ENCODE peak calls at places on chromosome 14, in five cellular contexts. L is AG08396, S is HS-27A, O is globus pallidus, C is NCI-H1436 treated with DMSO at 0.1 percent for 48 hours. X is an unnamed sample.

GRCh38 chr14:92540472-92541048 is 27.0 kb downstream of the RIN3 start:
- DNase-seq in L (peak; percentile 92), S (peak; percentile 90), O (peak; percentile 54), C (no peak), X (peak; percentile 90)

GRCh38 chr14:65838565-65838964 is 426.0 kb downstream of the FUT8 start:
- DNase-seq in L (no peak), S (no peak), O (no peak), C (no peak), X (no peak)

GRCh38 chr14:101499513-101499912 is 61.8 kb upstream of the DIO3 start:
- DNase-seq in L (no peak), S (no peak), O (no peak), C (no peak), X (no peak)

GRCh38 chr14:28744126-28744525 is 22.5 kb upstream of the FOXG1 start:
- DNase-seq in L (no peak), S (no peak), O (no peak), C (no peak), X (no peak)

GRCh38 chr14:68655021-68655811 is 137.7 kb downstream of the ZFP36L1 start:
- DNase-seq in L (no peak), S (no peak), O (peak; percentile 61), C (no peak), X (no peak)

GRCh38 chr14:80781968-80782367 is 159.6 kb downstream of the CEP128 start:
- DNase-seq in L (no peak), S (no peak), O (no peak), C (no peak), X (no peak)

GRCh38 chr14:93075891-93076290 is 39.8 kb downstream of the ITPK1 start:
- DNase-seq in L (no peak), S (no peak), O (no peak), C (no peak), X (no peak)

GRCh38 chr14:83849999-83850611 is 1679.8 kb upstream of the FLRT2 start:
- DNase-seq in L (no peak), S (no peak), O (no peak), C (no peak), X (no peak)

GRCh38 chr14:105495101-105495989 is 4.3 kb downstream of the TEDC1 start:
- DNase-seq in L (no peak), S (no peak), O (no peak), C (no peak), X (no peak)

GRCh38 chr14:101062065-101062450 is 158.5 kb upstream of the RTL1 start:
- DNase-seq in L (no peak), S (no peak), O (no peak), C (no peak), X (no peak)

GRCh38 chr14:65263161-65263788 is 149.3 kb upstream of the FUT8 start:
- DNase-seq in L (no peak), S (no peak), O (no peak), C (no peak), X (no peak)

GRCh38 chr14:99615497-99616245 is 11.7 kb upstream of the CCDC85C start:
- DNase-seq in L (no peak), S (no peak), O (no peak), C (no peak), X (no peak)

GRCh38 chr14:53828820-53829219 is 127.8 kb downstream of the BMP4 start:
- DNase-seq in L (no peak), S (no peak), O (no peak), C (no peak), X (no peak)

GRCh38 chr14:35867280-35867629 is 41.1 kb downstream of the BRMS1L start:
- DNase-seq in L (no peak), S (no peak), O (no peak), C (no peak), X (no peak)

GRCh38 chr14:21965042-21965441 is 291.4 kb upstream of the OR4E1 start:
- DNase-seq in L (no peak), S (no peak), O (no peak), C (no peak), X (no peak)

X was measured in GM03348.